ENCODE peak calls at places on chromosomes 3 and 15, in four cellular contexts. A, U, B and K are unnamed samples.

GRCh38 chr15:56835598-56836275 is 82.7 kb upstream of the TCF12 start:
- DNase-seq in B (no peak), A (peak; percentile 29), U (peak; percentile 25), K (no peak)

GRCh38 chr3:1191061-1191460 is 98.2 kb downstream of the CNTN6 start:
- DNase-seq in A (no peak), B (no peak), U (peak; percentile 58), K (no peak)

GRCh38 chr3:135324246-135324645 is 529.2 kb downstream of the EPHB1 start:
- DNase-seq in A (no peak), U (no peak), B (no peak), K (no peak)

GRCh38 chr3:50573566-50574279 is 4.4 kb downstream of the HEMK1 start:
- DNase-seq in A (no peak), B (no peak), U (no peak), K (no peak)

GRCh38 chr3:62562596-62562995 is 189.2 kb upstream of the FEZF2 start:
- DNase-seq in U (peak; percentile 85), A (no peak), B (no peak), K (no peak)

GRCh38 chr15:78950906-78951840 is 6.3 kb upstream of the CTSH start:
- DNase-seq in B (no peak), U (no peak), A (no peak), K (peak; percentile 70)

GRCh38 chr3:121855555-121855954 is 20.5 kb downstream of the EAF2 start:
- DNase-seq in B (no peak), A (no peak), U (peak; percentile 11), K (peak; percentile 72)

GRCh38 chr3:62335196-62335595 is 38.2 kb downstream of the FEZF2 start:
- DNase-seq in B (no peak), A (no peak), U (no peak), K (no peak)

GRCh38 chr3:191775451-191776233 is 314.7 kb downstream of the PYDC2 start:
- DNase-seq in A (peak; percentile 32), B (no peak), U (peak; percentile 48), K (peak; percentile 92)

GRCh38 chr15:92541197-92542190 is 114.1 kb downstream of the FAM174B start:
- DNase-seq in A (no peak), B (no peak), U (peak; percentile 6), K (peak; percentile 40)

GRCh38 chr15:85527907-85528306 is 147.5 kb downstream of the AKAP13 start:
- DNase-seq in A (peak; percentile 63), U (peak; percentile 69), B (no peak), K (peak; percentile 24)

GRCh38 chr3:47265725-47266480 is 16.7 kb downstream of the KIF9 start:
- DNase-seq in A (no peak), B (no peak), U (no peak), K (no peak)

GRCh38 chr3:185630182-185630622 is 44.1 kb downstream of the SENP2 start:
- DNase-seq in A (no peak), B (no peak), U (peak; percentile 77), K (peak; percentile 34)

DNA sequence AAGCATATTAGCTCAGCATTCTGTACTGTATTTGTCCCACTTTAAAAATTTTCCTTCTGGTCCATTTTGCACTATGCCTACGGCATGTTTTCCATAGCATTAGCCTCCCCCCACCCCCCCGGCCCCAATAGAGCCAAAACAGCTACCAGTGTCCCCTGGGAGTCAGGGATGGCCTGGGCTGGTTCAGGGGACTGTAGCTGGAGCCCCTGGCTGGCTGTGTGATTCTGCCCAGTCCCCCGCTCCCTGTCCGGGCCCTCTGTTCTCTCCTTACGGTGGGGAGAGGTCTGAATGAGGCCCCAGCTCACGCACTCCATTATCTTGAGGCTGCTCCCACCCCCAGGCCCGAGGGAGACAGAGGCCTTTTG is 70.1 kb downstream of the KLF15 start:
- DNase-seq in B (no peak), A (no peak), U (no peak), K (no peak)
- H3K4me3 ChIP-seq in B (no peak overlapping the region), A (peak overlapping the region; percentile 38), U (peak overlapping the region; percentile 45), K (peak overlapping the region; percentile 34)

DNA sequence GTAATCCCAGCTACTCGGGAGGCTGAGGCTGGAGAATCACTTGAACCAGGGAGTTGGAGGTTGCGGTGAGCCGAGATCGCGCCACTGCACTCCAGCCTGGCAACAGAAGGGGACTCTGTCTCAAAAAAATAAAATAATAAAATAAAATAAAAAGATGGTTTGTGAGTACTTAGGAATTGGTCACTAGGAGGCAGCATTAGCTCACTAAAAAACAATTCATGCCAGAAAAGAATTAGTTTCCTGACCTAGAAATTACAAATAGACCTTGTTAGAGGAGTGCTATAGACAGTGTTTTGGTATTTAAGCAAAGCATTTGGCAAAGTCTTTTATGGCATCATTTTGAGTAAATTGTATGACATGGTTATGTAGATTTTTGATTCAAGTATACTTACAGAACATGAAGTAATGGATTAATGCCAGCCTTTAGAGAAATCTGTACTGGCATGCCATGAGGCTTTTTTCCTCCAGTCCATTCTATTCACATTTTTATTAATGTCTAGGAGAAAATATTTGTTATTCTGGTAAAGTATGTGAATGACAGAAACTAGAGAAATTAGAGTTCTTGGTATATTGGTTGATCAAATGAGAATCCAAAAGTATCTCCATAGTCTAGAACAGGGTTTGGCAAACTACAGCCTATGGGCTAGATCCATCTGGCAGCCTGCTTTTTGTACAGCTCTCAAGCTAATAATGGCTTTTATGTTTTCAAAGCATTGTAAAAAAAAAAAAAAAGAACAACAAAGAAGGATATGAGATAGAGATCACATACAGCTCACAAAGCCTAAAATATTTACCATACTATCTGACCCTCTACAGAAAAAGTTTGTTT is 81.6 kb downstream of the LRRC49 start:
- DNase-seq in B (peak; percentile 49), U (peak; percentile 76), A (peak; percentile 49), K (peak; percentile 58)
- TF ChIP-seq CTCF in B (peak; percentile 58), U (peak; percentile 54), A (peak; percentile 39), K (peak; percentile 41)

GRCh38 chr3:178826437-178827010 is 245.1 kb downstream of the ZMAT3 start:
- DNase-seq in B (no peak), A (no peak), U (no peak), K (no peak)

GRCh38 chr3:178822722-178823121 is 248.9 kb downstream of the ZMAT3 start:
- DNase-seq in A (no peak), B (no peak), U (no peak), K (no peak)

GRCh38 chr3:178823140-178823539 is 248.5 kb downstream of the ZMAT3 start:
- DNase-seq in U (no peak), B (no peak), A (no peak), K (no peak)

GRCh38 chr3:178823556-178824229 is 247.9 kb downstream of the ZMAT3 start:
- DNase-seq in A (no peak), B (no peak), U (peak; percentile 10), K (no peak)
- H3K4me3 ChIP-seq in A (no peak overlapping the region), B (no peak overlapping the region), U (no peak overlapping the region), K (no peak overlapping the region)

GRCh38 chr3:151544164-151544548 is 83.3 kb upstream of the IGSF10 start:
- DNase-seq in A (no peak), U (no peak), B (no peak), K (no peak)
- TF ChIP-seq CTCF in A (no peak), U (no peak), B (no peak), K (no peak)

DNA sequence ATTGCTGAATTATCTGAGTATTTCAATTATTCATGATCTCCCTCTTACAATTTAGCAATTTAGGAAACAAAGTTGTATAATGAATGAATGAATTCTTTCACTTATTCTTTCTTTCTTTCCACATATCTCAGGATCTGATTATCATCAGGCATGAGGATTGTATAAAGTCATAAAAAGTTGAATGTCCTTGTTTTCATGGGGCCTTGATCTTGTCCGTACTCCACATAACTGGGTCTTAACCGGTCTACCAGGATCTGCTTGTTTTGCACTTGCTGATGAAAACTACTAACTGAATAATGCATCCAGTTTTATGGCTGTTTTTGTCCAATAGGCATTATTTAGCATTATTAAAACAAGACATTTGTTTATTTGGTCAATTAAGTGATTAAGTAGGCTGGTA is 12.6 kb downstream of the C3orf85 start:
- DNase-seq in B (no peak), U (no peak), A (no peak), K (no peak)
- H3K4me3 ChIP-seq in B (no peak overlapping the region), U (no peak overlapping the region), A (no peak overlapping the region), K (no peak overlapping the region)

GRCh38 chr3:181722156-181722555 is 10.4 kb downstream of the SOX2 start:
- DNase-seq in A (no peak), B (no peak), U (no peak), K (no peak)
- TF ChIP-seq CTCF in A (no peak), B (no peak), U (no peak), K (no peak)

GRCh38 chr3:158100681-158101080 is 5.5 kb downstream of the SHOX2 start:
- DNase-seq in A (no peak), U (no peak), B (no peak), K (no peak)

GRCh38 chr3:158097141-158097540 is 9.1 kb downstream of the SHOX2 start:
- DNase-seq in U (no peak), B (no peak), A (no peak), K (no peak)

GRCh38 chr3:158095302-158095997 is 10.8 kb downstream of the SHOX2 start:
- DNase-seq in B (no peak), A (no peak), U (no peak), K (no peak)

GRCh38 chr3:158098834-158099424 is 7.3 kb downstream of the SHOX2 start:
- DNase-seq in U (no peak), B (no peak), A (no peak), K (no peak)

DNA sequence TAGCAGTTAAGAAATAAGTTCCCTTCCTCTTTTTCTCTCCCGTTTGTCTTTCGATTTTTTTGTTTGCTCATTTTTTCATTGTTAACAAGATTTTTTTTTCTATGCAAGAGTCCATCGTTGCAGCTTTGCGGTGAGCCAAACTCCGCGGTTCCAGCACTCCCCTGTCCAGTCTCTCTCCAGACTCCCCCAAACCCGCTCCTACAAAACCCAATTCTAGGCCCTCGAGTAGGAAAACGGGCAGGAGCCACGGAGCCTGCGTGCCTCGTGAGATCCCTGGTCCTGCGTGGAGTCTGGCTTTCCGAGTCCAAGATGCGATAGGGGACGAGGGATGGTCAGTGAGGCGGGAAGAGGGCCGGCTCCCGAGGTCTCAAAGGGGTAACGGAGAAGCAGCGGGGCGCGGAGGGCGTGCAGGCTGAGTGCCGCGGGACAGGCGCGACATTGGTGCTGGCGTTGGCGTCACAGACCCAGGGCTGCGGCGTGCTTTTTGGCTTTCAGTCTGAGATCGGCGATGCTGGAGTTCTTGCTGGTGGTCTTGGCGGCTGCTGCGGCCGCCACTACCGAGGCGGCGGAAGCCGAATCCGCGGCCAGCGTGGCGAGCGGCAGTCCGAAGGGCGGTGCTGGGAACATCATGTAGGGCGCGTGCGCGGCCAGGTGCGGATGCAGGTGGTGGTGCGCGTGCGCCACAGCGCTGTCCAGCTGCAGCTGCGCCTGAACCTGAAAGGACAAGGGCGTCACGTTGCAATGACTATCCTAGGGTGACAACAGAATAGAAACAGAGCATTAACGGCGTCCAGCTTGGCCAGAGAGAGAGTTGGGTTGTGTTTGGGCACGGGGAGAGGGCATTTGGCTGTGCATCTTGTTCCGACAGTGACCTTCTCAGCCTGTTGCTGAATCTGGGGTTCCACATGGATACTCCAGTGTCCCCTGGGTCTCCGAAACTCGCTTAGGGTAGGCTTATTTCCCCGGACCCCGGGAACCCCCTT is 8.4 kb downstream of the SHOX2 start:
- DNase-seq in A (no peak), B (peak; percentile 68), U (no peak), K (peak; percentile 69)
- H3K4me3 ChIP-seq in A (peak overlapping the region; percentile 24), B (peak overlapping the region; percentile 67), U (no peak overlapping the region), K (peak overlapping the region; percentile 74)

GRCh38 chr3:22777834-22778233 is 425.3 kb upstream of the UBE2E2 start:
- DNase-seq in A (no peak), B (no peak), U (no peak), K (no peak)
- TF ChIP-seq CTCF in A (no peak), B (no peak), U (no peak), K (no peak)